ENCODE peak calls at places on chromosomes 2 and 18, in eight cellular contexts. K, S, C, B, I, Y, V and H are unnamed samples.

GRCh38 chr2:45024600-45025291 is 15.5 kb upstream of the SIX2 start:
- DNase-seq in K (no peak), S (no peak), C (peak; percentile 72), B (no peak), I (peak; percentile 99), Y (peak; percentile 18), V (peak; percentile 85), H (peak; percentile 61)

GRCh38 chr18:35178260-35178659 is 62.6 kb upstream of the ZNF397 start:
- DNase-seq in K (no peak), S (no peak), C (no peak), B (no peak), I (peak; percentile 43), Y (peak; percentile 47), V (peak; percentile 57), H (no peak)

GRCh38 chr2:186855216-186855615 is 6.2 kb upstream of the ZSWIM2 start:
- DNase-seq in K (no peak), S (no peak), C (no peak), B (no peak), I (no peak), Y (no peak), V (no peak), H (no peak)

GRCh38 chr2:98899041-98899702 is 36.9 kb downstream of the CRACDL start:
- DNase-seq in K (no peak), S (no peak), C (no peak), B (no peak), I (no peak), Y (no peak), V (no peak), H (no peak)

GRCh38 chr2:178579006-178579405 is 98.7 kb downstream of the PLEKHA3 start:
- DNase-seq in K (no peak), S (no peak), C (no peak), B (no peak), I (peak; percentile 87), Y (peak; percentile 76), V (peak; percentile 11), H (no peak)

GRCh38 chr2:203280428-203281064 is 41.7 kb downstream of the CYP20A1 start:
- DNase-seq in K (no peak), S (no peak), C (no peak), B (no peak), I (no peak), Y (no peak), V (peak; percentile 86), H (no peak)

GRCh38 chr2:179936654-179937053 is 70.4 kb downstream of the CWC22 start:
- DNase-seq in K (no peak), S (peak; percentile 72), C (no peak), B (no peak), I (peak; percentile 67), Y (peak; percentile 49), V (peak; percentile 40), H (no peak)

GRCh38 chr2:168354499-168354898 is 101.6 kb upstream of the CERS6 start:
- DNase-seq in K (no peak), S (no peak), C (no peak), B (no peak), I (no peak), Y (no peak), V (no peak), H (no peak)

GRCh38 chr2:27306657-27307544 is 1.3 kb downstream of the UCN start:
- DNase-seq in K (no peak), S (no peak), C (no peak), B (peak; percentile 74), I (no peak), Y (no peak), V (no peak), H (no peak)

GRCh38 chr2:229129738-229130371 is 141.2 kb downstream of the PID1 start:
- DNase-seq in K (no peak), S (no peak), C (no peak), B (no peak), I (peak; percentile 18), Y (no peak), V (peak; percentile 6), H (no peak)

GRCh38 chr18:64474279-64474678 is 325.4 kb upstream of the LINC00305 start:
- DNase-seq in K (no peak), S (no peak), C (no peak), B (no peak), I (no peak), Y (no peak), V (peak; percentile 25), H (no peak)
- TF ChIP-seq CTCF in K (no peak), S (no peak), C (no peak), B (no peak), I (no peak), Y (no peak), V (no peak), H (no peak)

DNA sequence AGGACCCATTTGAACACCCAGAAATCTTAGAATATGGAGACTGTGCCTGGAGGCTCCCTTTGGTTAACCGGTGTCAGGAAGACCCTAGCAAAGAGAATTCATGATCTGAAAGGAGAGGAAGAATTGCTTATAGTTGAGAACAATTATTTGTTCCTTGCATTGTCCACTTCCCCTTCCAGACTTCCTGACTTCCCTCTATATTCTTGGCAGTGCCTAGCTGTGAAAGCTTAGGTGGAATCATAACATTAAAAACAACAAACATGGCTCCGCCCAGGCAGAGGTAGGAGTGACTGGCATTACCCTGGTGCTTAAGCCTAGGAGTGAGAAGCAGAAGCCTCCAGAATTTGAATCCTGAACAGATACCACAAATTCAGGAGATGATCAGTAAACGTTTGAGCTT is 1.9 kb downstream of the TTL start:
- DNase-seq in K (no peak), S (no peak), C (no peak), B (no peak), I (peak; percentile 30), Y (no peak), V (no peak), H (no peak)
- H3K4me3 ChIP-seq in K (no peak overlapping the region), S (peak overlapping the region; percentile 95), C (peak overlapping the region; percentile 59), B (no peak overlapping the region), I (peak overlapping the region; percentile 100), Y (peak overlapping the region; percentile 77), V (peak overlapping the region; percentile 2), H (no peak overlapping the region)

DNA sequence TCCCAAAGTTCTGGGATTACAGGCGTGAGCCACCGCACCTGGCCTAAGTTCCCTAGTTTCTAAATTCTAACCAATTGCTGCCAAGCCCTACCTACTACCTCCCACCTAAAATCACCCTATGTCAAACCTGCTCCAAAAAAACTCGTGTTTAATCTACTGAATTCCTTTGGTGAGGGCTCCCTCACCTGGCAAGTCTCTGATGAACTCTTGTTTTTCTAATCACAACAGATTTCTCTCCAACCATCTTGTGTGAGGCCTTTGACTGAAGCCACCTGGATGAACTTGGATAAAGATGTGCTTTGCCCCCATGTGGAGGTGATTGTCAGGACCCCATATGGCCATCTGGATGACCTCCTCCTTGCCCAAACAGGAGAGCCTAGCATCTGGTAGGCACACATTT is 17.4 kb upstream of the SLC35G4 start:
- DNase-seq in K (no peak), S (no peak), C (no peak), B (no peak), I (peak; percentile 23), Y (no peak), V (no peak), H (no peak)
- TF ChIP-seq CTCF in K (no peak), S (no peak), C (no peak), B (no peak), I (peak; percentile 38), Y (no peak), V (no peak), H (peak; percentile 21)

DNA sequence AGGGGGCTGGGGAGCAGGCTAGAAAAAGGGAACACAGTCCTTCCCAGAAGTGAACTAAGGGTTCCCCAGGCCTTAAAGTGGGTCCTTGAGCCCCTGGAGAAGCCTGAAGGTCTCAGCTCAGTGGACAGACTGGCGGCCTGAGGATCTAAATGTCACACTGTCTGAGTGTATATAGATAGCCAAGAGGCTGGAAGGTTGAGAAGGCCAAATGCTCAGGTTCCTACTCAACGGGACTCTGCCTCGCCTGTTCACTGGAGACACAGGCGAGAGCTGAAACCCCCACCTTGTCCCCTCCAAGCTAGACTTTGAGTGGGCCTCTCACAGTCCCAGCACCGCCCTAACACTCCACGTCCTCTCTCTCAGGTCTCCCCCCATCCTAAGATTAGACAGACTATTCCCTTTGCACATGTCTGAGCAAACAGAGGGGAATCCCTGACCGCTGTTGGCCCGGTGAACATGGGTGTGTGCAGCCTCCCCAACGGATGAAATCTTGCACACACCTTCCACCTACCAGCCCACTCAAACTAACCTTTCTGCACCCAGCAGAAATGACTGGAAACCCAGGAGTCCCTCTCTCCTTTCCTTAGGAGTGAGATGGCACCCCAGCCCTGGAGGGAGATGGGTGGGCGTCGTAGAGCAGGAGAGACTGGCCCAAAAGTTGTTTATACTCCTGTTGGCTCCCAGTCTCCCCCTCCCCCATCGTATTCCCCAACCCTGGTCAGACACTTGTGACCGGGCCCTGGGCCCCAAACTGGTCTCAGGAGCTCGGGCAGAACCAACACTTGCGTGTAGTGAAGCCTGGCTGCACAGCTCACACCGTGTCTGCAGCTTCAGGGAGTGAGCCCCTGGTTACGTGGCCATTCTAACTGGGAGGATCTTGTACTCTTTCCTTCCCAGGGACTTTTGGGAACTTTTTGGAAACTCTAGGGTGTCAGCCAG is 1.9 kb downstream of the PKDCC start:
- DNase-seq in K (no peak), S (no peak), C (no peak), B (peak; percentile 62), I (no peak), Y (no peak), V (peak; percentile 51), H (no peak)
- H3K4me3 ChIP-seq in K (peak overlapping the region; percentile 90), S (no peak overlapping the region), C (peak overlapping the region; percentile 63), B (peak overlapping the region; percentile 52), I (no peak overlapping the region), Y (no peak overlapping the region), V (peak overlapping the region; percentile 92), H (no peak overlapping the region)

GRCh38 chr2:36534275-36534799 is 63.6 kb downstream of the FEZ2 start:
- DNase-seq in K (no peak), S (no peak), C (no peak), B (no peak), I (no peak), Y (no peak), V (no peak), H (no peak)

GRCh38 chr2:36528761-36529392 is 69.1 kb downstream of the FEZ2 start:
- DNase-seq in K (no peak), S (no peak), C (no peak), B (no peak), I (no peak), Y (no peak), V (peak; percentile 51), H (no peak)

GRCh38 chr2:36528274-36528673 is 69.7 kb downstream of the FEZ2 start:
- DNase-seq in K (no peak), S (no peak), C (no peak), B (no peak), I (no peak), Y (no peak), V (no peak), H (no peak)

GRCh38 chr2:36530178-36530982 is 67.6 kb downstream of the FEZ2 start:
- DNase-seq in K (no peak), S (no peak), C (no peak), B (no peak), I (no peak), Y (peak; percentile 47), V (peak; percentile 64), H (no peak)

DNA sequence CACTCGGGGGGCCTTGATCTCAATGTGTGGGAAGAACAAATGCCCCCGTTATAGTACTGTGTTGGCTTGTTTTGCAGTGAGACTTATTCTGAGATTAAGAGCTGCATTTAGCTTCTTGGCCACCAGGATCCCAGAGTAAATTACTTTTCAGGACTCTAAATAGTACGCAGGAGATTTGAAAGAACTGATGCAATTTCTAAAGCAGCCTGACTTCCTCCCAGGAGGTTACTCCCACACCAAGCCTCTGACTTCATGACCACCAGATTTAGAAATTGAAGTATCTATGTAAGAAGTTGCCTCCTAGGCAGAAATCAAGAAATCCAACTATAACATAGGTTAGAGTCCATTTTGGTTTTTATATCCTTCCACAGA is 67.0 kb downstream of the FEZ2 start:
- DNase-seq in K (no peak), S (no peak), C (no peak), B (no peak), I (no peak), Y (peak; percentile 94), V (peak; percentile 89), H (no peak)
- TF ChIP-seq CTCF in K (no peak), S (no peak), C (no peak), B (no peak), I (no peak), Y (peak; percentile 33), V (peak; percentile 51), H (no peak)